ENCODE peak calls at places on chromosome 16, in nine cellular contexts. Q, W, U, I, A, O, F, M and T are unnamed samples.

GRCh38 chr16:50274771-50275415 is 8.5 kb downstream of the ADCY7 start:
- DNase-seq in M (no peak), A (no peak), F (no peak), I (no peak), U (no peak), Q (no peak), O (no peak), W (peak; percentile 3), T (no peak)

GRCh38 chr16:55297062-55297909 is 26.7 kb upstream of the IRX6 start:
- DNase-seq in I (no peak), A (no peak), M (no peak), Q (no peak), O (no peak), W (no peak), F (no peak), U (no peak), T (no peak)

GRCh38 chr16:80971814-80972213 is 34.9 kb downstream of the CMC2 start:
- DNase-seq in F (no peak), Q (peak; percentile 78), O (no peak), A (no peak), M (no peak), I (no peak), U (no peak), W (no peak), T (no peak)

GRCh38 chr16:17607624-17608023 is 136.9 kb upstream of the XYLT1 start:
- DNase-seq in Q (no peak), I (no peak), W (no peak), U (no peak), O (no peak), M (no peak), F (no peak), A (no peak), T (no peak)

GRCh38 chr16:30353438-30354129 is 1.5 kb downstream of the CD2BP2 start:
- DNase-seq in O (no peak), Q (no peak), M (no peak), F (no peak), I (no peak), U (no peak), W (no peak), A (no peak), T (no peak)

GRCh38 chr16:81349608-81350305 is 35.0 kb downstream of the GAN start:
- DNase-seq in A (no peak), O (no peak), M (no peak), W (no peak), F (no peak), U (no peak), Q (no peak), I (no peak), T (no peak)

GRCh38 chr16:426115-426905 is 861 bp downstream of the RAB11FIP3 start:
- DNase-seq in Q (no peak), A (peak; percentile 58), W (peak; percentile 36), I (no peak), M (peak; percentile 11), F (no peak), U (no peak), O (no peak), T (no peak)

GRCh38 chr16:66908762-66909559 is 9.7 kb downstream of the CDH16 start:
- DNase-seq in F (no peak), A (no peak), U (no peak), O (no peak), I (no peak), M (no peak), W (no peak), Q (no peak), T (no peak)

GRCh38 chr16:1979271-1980025 is 1.8 kb downstream of the NOXO1 start:
- DNase-seq in I (no peak), Q (peak; percentile 60), M (peak; percentile 48), F (peak; percentile 60), A (peak; percentile 97), W (no peak), O (no peak), U (no peak), T (no peak)

GRCh38 chr16:58102665-58103427 is 26.3 kb downstream of the CFAP20 start:
- DNase-seq in W (peak; percentile 39), U (no peak), A (no peak), M (no peak), F (no peak), O (no peak), I (no peak), Q (no peak), T (no peak)

GRCh38 chr16:1469693-1470201 is 5.1 kb downstream of the CLCN7 start:
- DNase-seq in W (no peak), A (no peak), U (no peak), M (no peak), O (no peak), Q (no peak), I (no peak), F (no peak), T (no peak)

GRCh38 chr16:74724820-74725549 is 24.3 kb upstream of the MLKL start:
- DNase-seq in I (peak; percentile 97), Q (peak; percentile 3), W (no peak), F (no peak), A (no peak), U (no peak), O (peak; percentile 9), M (no peak), T (no peak)

GRCh38 chr16:14310519-14310991 is 239.4 kb downstream of the MRTFB start:
- DNase-seq in I (no peak), F (no peak), U (no peak), M (no peak), Q (no peak), W (no peak), A (no peak), O (no peak), T (no peak)

GRCh38 chr16:81424761-81425160 is 19.8 kb upstream of the CMIP start:
- DNase-seq in A (peak; percentile 10), Q (no peak), U (no peak), W (no peak), O (no peak), M (no peak), I (no peak), F (no peak), T (no peak)

GRCh38 chr16:66948034-66948821 is 12.8 kb upstream of the CES3 start:
- DNase-seq in Q (no peak), U (no peak), I (no peak), M (no peak), W (no peak), A (peak; percentile 28), F (no peak), O (no peak), T (no peak)

GRCh38 chr16:70018254-70018653 is 67.1 kb downstream of the CLEC18A start:
- DNase-seq in U (no peak), O (no peak), Q (peak; percentile 45), A (peak; percentile 1), I (peak; percentile 6), F (no peak), W (no peak), M (peak; percentile 2), T (no peak)